ENCODE peak calls at places on chromosomes 7 and 10, in four cellular contexts. P is GM12878, V is K562, A is GM12891. Q is an unnamed sample.

GRCh38 chr7:25456467-25457171 is 228.3 kb upstream of the NPVF start:
- DNase-seq in A (no peak), P (no peak), V (no peak), Q (no peak)

GRCh38 chr7:46534593-46535271 is 613.7 kb upstream of the IGFBP3 start:
- DNase-seq in A (no peak), V (no peak), P (no peak), Q (no peak)

GRCh38 chr7:98970805-98971204 is 92.5 kb downstream of the TRRAP start:
- DNase-seq in P (no peak), V (no peak), A (no peak), Q (no peak)

GRCh38 chr10:100519321-100520051 is at the start of gene SEC31B:
- DNase-seq in A (no peak), P (no peak), V (no peak), Q (no peak)

GRCh38 chr10:27240212-27240890 is at the start of gene ACBD5:
- DNase-seq in P (peak; percentile 28), A (no peak), V (peak; percentile 84), Q (peak; percentile 91)

GRCh38 chr7:149880871-149881301 is 7.1 kb downstream of the ATP6V0E2 start:
- DNase-seq in V (no peak), A (peak; percentile 0), P (no peak), Q (no peak)

GRCh38 chr7:67753891-67754290 is 757.3 kb downstream of the TYW1 start:
- DNase-seq in A (no peak), P (no peak), V (no peak), Q (no peak)

GRCh38 chr7:137633133-137633532 is 213.6 kb downstream of the DGKI start:
- DNase-seq in P (no peak), V (no peak), A (no peak), Q (peak; percentile 19)

GRCh38 chr7:132919776-132920175 is 162.1 kb downstream of the CHCHD3 start:
- DNase-seq in P (no peak), A (no peak), V (no peak), Q (no peak)

GRCh38 chr10:101565936-101566332 is 22.1 kb downstream of the POLL start:
- DNase-seq in A (no peak), V (no peak), P (no peak), Q (no peak)

GRCh38 chr10:36725581-36726520 is 399.5 kb upstream of the ANKRD30A start:
- DNase-seq in P (no peak), V (peak; percentile 5), A (no peak), Q (no peak)

GRCh38 chr7:106731207-106731606 is 70.2 kb upstream of the CCDC71L start:
- DNase-seq in P (peak; percentile 91), V (no peak), A (no peak), Q (peak; percentile 35)

GRCh38 chr7:155913719-155914118 is 101.5 kb upstream of the SHH start:
- DNase-seq in A (no peak), V (no peak), P (no peak), Q (no peak)

GRCh38 chr10:121927361-121927840 is 430 bp downstream of the ATE1 start:
- DNase-seq in V (peak; percentile 55), A (peak; percentile 29), P (no peak), Q (no peak)

GRCh38 chr10:70308121-70309060 is 24.6 kb upstream of the NPFFR1 start:
- DNase-seq in A (no peak), V (no peak), P (no peak), Q (no peak)

GRCh38 chr7:471866-472639 is 47.6 kb downstream of the PDGFA start:
- DNase-seq in V (peak; percentile 87), P (no peak), A (no peak), Q (no peak)
- TF ChIP-seq POLR2AphosphoS5 in V (no peak), P (no peak), A (no peak), Q (no peak)

GRCh38 chr10:89297791-89298190 is 4.1 kb upstream of the IFIT2 start:
- DNase-seq in A (no peak), P (no peak), V (no peak), Q (no peak)

GRCh38 chr10:89297356-89297755 is 4.5 kb upstream of the IFIT2 start:
- DNase-seq in A (no peak), P (no peak), V (no peak), Q (no peak)

GRCh38 chr10:89295597-89295996 is 6.2 kb upstream of the IFIT2 start:
- DNase-seq in V (no peak), P (no peak), A (no peak), Q (peak; percentile 40)

GRCh38 chr10:89294840-89295239 is 7.0 kb upstream of the IFIT2 start:
- DNase-seq in P (no peak), A (no peak), V (no peak), Q (no peak)

DNA sequence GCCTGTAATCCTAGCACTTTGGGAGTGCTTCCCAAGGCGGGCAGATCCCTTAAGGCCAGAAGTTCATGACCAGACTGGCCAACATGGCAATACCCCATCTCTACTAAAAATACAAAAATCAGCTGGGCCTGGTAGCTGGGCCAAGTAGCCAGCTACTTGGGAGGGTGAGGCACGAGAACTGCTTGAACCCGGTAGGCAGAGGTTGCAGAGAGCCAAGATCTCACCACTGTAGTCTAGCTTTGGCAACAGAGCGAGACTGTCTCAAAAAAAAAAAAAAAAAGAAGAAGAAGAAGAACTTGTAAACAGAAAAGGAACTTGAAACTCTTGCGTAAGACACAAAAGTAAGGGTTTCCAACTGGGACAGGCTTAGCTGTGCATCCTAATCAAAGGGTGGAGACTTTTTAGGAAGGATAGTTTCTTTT is 5.6 kb upstream of the IFIT2 start:
- DNase-seq in V (no peak), A (no peak), P (no peak), Q (peak; percentile 75)
- TF ChIP-seq SPI1 in V (no peak), A (no peak), P (no peak), Q (peak; percentile 16)

GRCh38 chr10:86769991-86770390 is 13.6 kb downstream of the BMPR1A start:
- DNase-seq in P (no peak), V (no peak), A (no peak), Q (no peak)

GRCh38 chr10:86770412-86770960 is 14.1 kb downstream of the BMPR1A start:
- DNase-seq in V (peak; percentile 76), A (no peak), P (no peak), Q (no peak)

GRCh38 chr10:86775056-86775858 is 18.8 kb downstream of the BMPR1A start:
- DNase-seq in A (no peak), P (peak; percentile 55), V (peak; percentile 88), Q (no peak)

GRCh38 chr10:86775859-86776180 is 19.4 kb downstream of the BMPR1A start:
- DNase-seq in A (no peak), P (no peak), V (no peak), Q (no peak)

GRCh38 chr10:86773486-86773885 is 17.1 kb downstream of the BMPR1A start:
- DNase-seq in A (no peak), P (no peak), V (no peak), Q (no peak)
- TF ChIP-seq POLR2AphosphoS5 in A (no peak), P (no peak), V (no peak), Q (no peak)

GRCh38 chr10:43785252-43785651 is 136.6 kb upstream of the ZNF32 start:
- DNase-seq in V (peak; percentile 27), P (no peak), A (no peak), Q (no peak)
- TF ChIP-seq SPI1 in V (no peak), P (no peak), A (no peak), Q (no peak)